ENCODE peak calls at places on chromosomes 16 and 17, in nine cellular contexts. V, N, P, D, T, K, G, L and M are unnamed samples.

GRCh38 chr17:55177159-55177913 is 87.4 kb upstream of the HLF start:
- DNase-seq in P (no peak), N (no peak), G (no peak), V (no peak), L (no peak), K (no peak), T (no peak), D (no peak), M (no peak)

GRCh38 chr17:74295625-74296547 is 21.9 kb downstream of the DNAI2 start:
- DNase-seq in L (peak; percentile 66), V (no peak), K (no peak), G (no peak), T (no peak), D (no peak), N (no peak), P (no peak), M (no peak)

GRCh38 chr17:67223924-67224323 is 21.1 kb downstream of the HELZ start:
- DNase-seq in K (no peak), V (no peak), N (peak; percentile 3), L (no peak), D (no peak), T (no peak), G (no peak), P (no peak), M (no peak)

GRCh38 chr17:948284-948852 is 31.2 kb downstream of the NXN start:
- DNase-seq in D (no peak), N (no peak), G (no peak), T (no peak), L (no peak), P (no peak), V (no peak), K (no peak), M (no peak)

GRCh38 chr16:9901-10665 is 43.3 kb downstream of the POLR3K start:
- DNase-seq in N (no peak), P (no peak), V (no peak), T (no peak), D (no peak), K (no peak), L (no peak), G (no peak), M (peak; percentile 50)

GRCh38 chr16:88069397-88070168 is 118.3 kb downstream of the BANP start:
- DNase-seq in K (no peak), P (no peak), D (no peak), T (no peak), V (no peak), G (no peak), N (peak; percentile 23), L (peak; percentile 8), M (no peak)

GRCh38 chr17:56319531-56319930 is 166.3 kb downstream of the ANKFN1 start:
- DNase-seq in T (peak; percentile 54), V (peak; percentile 83), D (no peak), L (no peak), K (no peak), G (peak; percentile 41), P (peak; percentile 70), N (no peak), M (no peak)

GRCh38 chr16:49652441-49653175 is 203.3 kb downstream of the ZNF423 start:
- DNase-seq in D (peak; percentile 19), G (peak; percentile 7), K (no peak), P (no peak), V (no peak), N (no peak), T (no peak), L (peak; percentile 77), M (no peak)

GRCh38 chr17:9658593-9659211 is 13.4 kb downstream of the USP43 start:
- DNase-seq in V (no peak), T (no peak), N (no peak), L (no peak), D (no peak), P (no peak), K (no peak), G (no peak), M (no peak)

GRCh38 chr17:19313066-19313745 is 49.3 kb downstream of the B9D1 start:
- DNase-seq in K (no peak), D (no peak), V (no peak), P (no peak), L (no peak), G (no peak), N (no peak), T (no peak), M (no peak)

GRCh38 chr17:21215935-21216334 is 2.0 kb upstream of the TMEM11 start:
- DNase-seq in T (no peak), L (no peak), K (no peak), P (no peak), D (no peak), G (no peak), N (no peak), V (no peak), M (no peak)

GRCh38 chr17:66230918-66231543 is 1.8 kb upstream of the APOH start:
- DNase-seq in D (no peak), K (no peak), V (no peak), N (no peak), P (no peak), L (no peak), T (no peak), G (no peak), M (no peak)

GRCh38 chr16:49854227-49855203 is 1.4 kb downstream of the ZNF423 start:
- DNase-seq in V (no peak), P (no peak), K (no peak), D (no peak), N (peak; percentile 12), G (no peak), T (peak; percentile 23), L (peak; percentile 63), M (no peak)

GRCh38 chr16:54400261-54400660 is 113.7 kb upstream of the IRX3 start:
- DNase-seq in V (no peak), K (no peak), G (no peak), L (no peak), T (no peak), P (no peak), D (no peak), N (no peak), M (no peak)

GRCh38 chr17:27550974-27551505 is 79.9 kb upstream of the LGALS9 start:
- DNase-seq in P (no peak), D (no peak), L (no peak), N (no peak), V (no peak), K (no peak), T (no peak), G (no peak), M (no peak)

GRCh38 chr17:4545217-4545951 is 9.8 kb downstream of the MYBBP1A start:
- DNase-seq in G (no peak), D (no peak), V (no peak), T (no peak), L (no peak), N (no peak), P (no peak), K (no peak), M (no peak)

GRCh38 chr16:46733319-46733830 is 14.8 kb downstream of the MYLK3 start:
- DNase-seq in N (no peak), D (no peak), K (no peak), P (no peak), G (no peak), V (no peak), T (no peak), L (no peak), M (no peak)

GRCh38 chr17:22459331-22459952 is 767.1 kb downstream of the KCNJ18 start:
- DNase-seq in P (no peak), G (no peak), N (no peak), K (no peak), T (no peak), V (no peak), L (no peak), D (no peak), M (no peak)

GRCh38 chr16:4239020-4239419 is 2.9 kb downstream of the SRL start:
- DNase-seq in D (no peak), T (no peak), V (no peak), P (no peak), G (no peak), N (no peak), K (no peak), L (peak; percentile 41), M (no peak)

GRCh38 chr17:66837226-66837625 is 2.3 kb downstream of the CACNG5 start:
- DNase-seq in P (no peak), V (no peak), T (no peak), D (no peak), G (no peak), L (no peak), K (no peak), N (no peak), M (no peak)

GRCh38 chr17:11744696-11745095 is 146.4 kb downstream of the DNAH9 start:
- DNase-seq in T (no peak), D (no peak), V (no peak), N (no peak), G (no peak), L (no peak), P (no peak), K (no peak), M (no peak)

GRCh38 chr16:75433732-75434413 is 570 bp upstream of the CFDP1 start:
- DNase-seq in G (peak; percentile 84), P (peak; percentile 97), V (peak; percentile 92), D (peak; percentile 77), L (peak; percentile 69), N (no peak), T (peak; percentile 86), K (peak; percentile 90), M (peak; percentile 57)

GRCh38 chr16:4159726-4160125 is 43.5 kb upstream of the ADCY9 start:
- DNase-seq in N (no peak), D (no peak), P (no peak), L (no peak), V (no peak), K (no peak), T (no peak), G (no peak), M (no peak)

GRCh38 chr17:7833011-7833794 is 814 bp upstream of the KDM6B start:
- DNase-seq in G (no peak), K (no peak), P (no peak), N (no peak), V (no peak), L (no peak), D (no peak), T (no peak), M (no peak)

GRCh38 chr17:55323518-55324295 is 58.9 kb downstream of the HLF start:
- DNase-seq in T (no peak), V (no peak), L (no peak), N (no peak), K (no peak), P (no peak), G (no peak), D (no peak), M (no peak)

GRCh38 chr16:58656872-58657271 is 27.2 kb upstream of the CNOT1 start:
- DNase-seq in N (no peak), P (no peak), G (no peak), D (no peak), V (no peak), T (no peak), L (no peak), K (no peak), M (no peak)

GRCh38 chr16:21101631-21102420 is 48.8 kb downstream of the DNAH3 start:
- DNase-seq in K (no peak), G (no peak), V (peak; percentile 26), L (peak; percentile 19), N (peak; percentile 10), T (no peak), P (peak; percentile 20), D (no peak), M (no peak)

GRCh38 chr17:35736236-35736635 is 4.8 kb downstream of the RASL10B start:
- DNase-seq in G (no peak), L (no peak), K (no peak), T (no peak), V (no peak), N (no peak), P (no peak), D (no peak), M (no peak)

GRCh38 chr17:42456223-42457106 is 2.2 kb upstream of the ATP6V0A1 start:
- DNase-seq in N (no peak), K (peak; percentile 80), L (no peak), V (peak; percentile 98), P (peak; percentile 83), G (no peak), D (no peak), T (no peak), M (no peak)

GRCh38 chr16:85878875-85879274 is 20.1 kb upstream of the IRF8 start:
- DNase-seq in G (no peak), D (peak; percentile 34), T (no peak), N (no peak), K (no peak), P (peak; percentile 71), L (no peak), V (no peak), M (no peak)

GRCh38 chr16:2163211-2163881 is 7.8 kb downstream of the TRAF7 start:
- DNase-seq in T (no peak), N (no peak), D (peak; percentile 81), K (no peak), P (no peak), G (no peak), L (no peak), V (no peak), M (no peak)